ENCODE peak calls at places on chromosome 11, in four cellular contexts. W is aorta, F is body of pancreas, E is NCI-H2081. R is an unnamed sample.

GRCh38 chr11:105588001-105588400 is 21.9 kb upstream of the GRIA4 start:
- DNase-seq in W (no peak), F (no peak), E (no peak), R (no peak)

GRCh38 chr11:59222464-59223065 is 9.8 kb upstream of the MPEG1 start:
- DNase-seq in W (no peak), F (no peak), E (no peak), R (no peak)

GRCh38 chr11:82901165-82901938 is at the start of gene DDIAS:
- DNase-seq in W (peak), F (peak), E (peak), R (peak)

GRCh38 chr11:69343401-69344321 is 49.7 kb downstream of the MYEOV start:
- DNase-seq in W (no peak), F (no peak), E (no peak), R (no peak)

GRCh38 chr11:85694385-85694980 is 8.5 kb upstream of the CCDC89 start:
- DNase-seq in W (no peak), F (no peak), E (peak), R (no peak)

GRCh38 chr11:126432525-126432924 is 77.0 kb downstream of the ST3GAL4 start:
- DNase-seq in W (no peak), F (no peak), E (no peak), R (no peak)

GRCh38 chr11:128904303-128904871 is 13.2 kb downstream of the KCNJ5 start:
- DNase-seq in W (no peak), F (no peak), E (no peak), R (no peak)

GRCh38 chr11:75576445-75577049 is 14.5 kb downstream of the SERPINH1 start:
- DNase-seq in W (peak), F (no peak), E (no peak), R (no peak)

GRCh38 chr11:9895016-9895415 is 231.1 kb downstream of the SWAP70 start:
- DNase-seq in W (no peak), F (no peak), E (no peak), R (no peak)

GRCh38 chr11:62593434-62594044 is 2.2 kb upstream of the TUT1 start:
- DNase-seq in W (peak), F (peak), E (peak), R (peak)